ENCODE peak calls at places on chromosomes 16 and 17, in five cellular contexts. S is neuronal stem cell, D is trophoblast cell, Y is H9, V is IMR-90. A is an unnamed sample.

GRCh38 chr16:82694239-82694874 is 67.6 kb downstream of the CDH13 start:
- DNase-seq in S (no peak), Y (no peak), V (peak), D (no peak), A (peak)

GRCh38 chr16:35258381-35258780 is 1799.0 kb downstream of the TP53TG3F start:
- DNase-seq in V (no peak), Y (no peak), S (no peak), D (no peak), A (no peak)

GRCh38 chr17:16912021-16912962 is 59.6 kb downstream of the TNFRSF13B start:
- DNase-seq in D (no peak), Y (no peak), S (no peak), V (no peak), A (no peak)

GRCh38 chr16:89958068-89958467 is 9.5 kb downstream of the DEF8 start:
- DNase-seq in S (no peak), V (peak), D (peak), Y (peak), A (peak)

GRCh38 chr16:48054881-48055601 is 100.8 kb downstream of the ABCC12 start:
- DNase-seq in V (peak), Y (peak), S (peak), D (peak), A (peak)

GRCh38 chr17:30000755-30001257 is 59.4 kb downstream of the EFCAB5 start:
- DNase-seq in Y (no peak), D (no peak), V (peak), S (no peak), A (peak)

GRCh38 chr17:51703364-51704341 is 443.3 kb downstream of the UTP18 start:
- DNase-seq in Y (no peak), V (no peak), S (no peak), D (no peak), A (no peak)

GRCh38 chr17:27158390-27158789 is 135.5 kb upstream of the WSB1 start:
- DNase-seq in Y (no peak), S (no peak), D (no peak), V (no peak), A (no peak)

GRCh38 chr17:49577978-49578893 is 2.6 kb downstream of the NXPH3 start:
- DNase-seq in S (no peak), D (no peak), V (no peak), Y (no peak), A (no peak)

GRCh38 chr16:11546522-11547485 is 39.9 kb downstream of the LITAF start:
- DNase-seq in Y (no peak), D (no peak), V (peak), S (no peak), A (peak)

GRCh38 chr17:41324180-41325075 is 8.9 kb upstream of the KRTAP17-1 start:
- DNase-seq in D (peak), Y (peak), V (peak), S (peak), A (no peak)

GRCh38 chr17:35046740-35047283 is 16.7 kb downstream of the RFFL start:
- DNase-seq in D (peak), V (peak), Y (no peak), S (no peak), A (no peak)

GRCh38 chr16:88924834-88925539 is 52.0 kb downstream of the CBFA2T3 start:
- DNase-seq in V (peak), D (peak), Y (peak), S (no peak), A (peak)

GRCh38 chr17:9308069-9308468 is 267.6 kb downstream of the STX8 start:
- DNase-seq in D (peak), V (no peak), S (no peak), Y (peak), A (peak)

GRCh38 chr17:9306086-9306485 is 269.5 kb downstream of the STX8 start:
- DNase-seq in V (peak), S (no peak), Y (no peak), D (peak), A (peak)

GRCh38 chr17:9313346-9313745 is 262.3 kb downstream of the STX8 start:
- DNase-seq in Y (no peak), D (no peak), S (no peak), V (no peak), A (no peak)

GRCh38 chr17:9307313-9307998 is 268.2 kb downstream of the STX8 start:
- DNase-seq in S (no peak), Y (no peak), V (peak), D (peak), A (peak)

DNA sequence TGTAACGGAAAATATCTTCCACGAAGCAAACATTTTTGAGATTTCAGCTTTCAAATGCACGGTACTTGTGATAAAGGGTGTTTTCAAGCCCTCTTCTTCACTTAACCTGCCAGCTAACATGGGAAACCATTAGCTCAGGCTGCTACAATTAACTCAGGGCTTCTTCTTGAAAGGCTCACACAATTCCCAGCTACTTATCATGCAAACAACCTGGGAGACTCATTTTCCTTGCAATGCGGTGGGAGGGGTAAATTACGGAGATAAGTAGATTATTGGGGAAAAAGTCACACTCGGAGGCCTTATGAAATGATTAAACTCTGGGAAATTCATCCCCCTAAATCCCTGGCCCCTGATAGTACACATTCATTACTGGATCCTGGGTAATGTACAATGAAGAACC is 266.4 kb downstream of the STX8 start:
- DNase-seq in D (peak), V (no peak), Y (no peak), S (no peak), A (no peak)
- H3K4ac ChIP-seq in D (no peak), V (no peak), Y (no peak), S (no peak), A (no peak)

DNA sequence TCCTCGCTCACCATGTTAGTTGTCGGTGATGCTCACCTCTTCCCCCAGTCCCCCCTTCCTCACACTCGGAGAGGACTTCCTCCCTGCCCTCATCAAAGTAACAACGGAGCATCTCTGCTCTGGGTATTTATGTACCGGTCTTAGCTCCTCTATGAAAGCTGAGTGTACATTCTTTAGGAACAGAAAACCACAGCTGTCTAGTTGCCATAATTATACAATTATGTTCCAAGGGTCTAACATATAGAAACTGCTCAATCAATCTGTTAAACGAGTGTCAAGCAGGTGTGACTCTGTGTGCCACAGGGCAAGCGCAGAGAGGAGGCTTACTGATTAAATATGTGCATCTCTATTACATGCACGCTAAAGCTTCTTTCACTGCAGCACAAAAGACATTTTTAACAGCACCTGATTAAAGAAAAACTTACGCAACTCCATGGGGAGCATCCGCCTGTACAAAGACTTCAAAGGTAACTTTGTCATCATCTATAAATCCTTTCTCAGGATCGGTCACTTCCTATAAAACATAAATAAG is 37.8 kb downstream of the LITAFD start:
- DNase-seq in S (no peak), Y (no peak), V (no peak), D (no peak), A (no peak)
- H3K4ac ChIP-seq in S (no peak), Y (no peak), V (no peak), D (no peak), A (no peak)

DNA sequence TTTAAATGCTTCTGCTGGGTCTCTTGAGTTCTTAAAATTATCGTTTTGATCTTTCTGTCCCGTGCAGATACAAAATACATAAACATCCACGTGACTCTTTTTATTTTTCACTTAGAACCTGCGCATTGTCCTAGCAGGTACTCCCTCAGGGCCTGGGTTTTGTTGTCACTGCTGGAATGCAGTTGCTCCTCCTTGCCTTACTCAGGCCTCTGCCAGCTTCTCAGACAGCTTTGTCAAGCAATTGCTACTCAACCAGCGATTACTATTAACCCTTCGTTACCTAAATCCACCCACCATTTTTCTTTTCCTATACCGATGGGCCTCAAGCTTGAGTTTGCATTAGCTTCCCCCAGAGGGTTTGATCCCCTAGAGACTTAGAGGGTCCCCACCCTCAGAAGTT is 405.9 kb upstream of the RBFOX1 start:
- DNase-seq in S (no peak), V (no peak), D (peak), Y (peak), A (no peak)
- H3K4ac ChIP-seq in S (no peak), V (no peak), D (no peak), Y (no peak), A (no peak)

GRCh38 chr17:78316115-78316866 is 43.6 kb downstream of the SOCS3 start:
- DNase-seq in S (no peak), Y (peak), V (no peak), D (no peak), A (no peak)

GRCh38 chr17:78315355-78316114 is 44.3 kb downstream of the SOCS3 start:
- DNase-seq in Y (no peak), S (no peak), D (peak), V (peak), A (peak)

GRCh38 chr17:78318407-78318806 is 41.5 kb downstream of the SOCS3 start:
- DNase-seq in D (no peak), Y (no peak), V (no peak), S (no peak), A (no peak)

GRCh38 chr17:78317817-78318400 is 42.0 kb downstream of the SOCS3 start:
- DNase-seq in V (no peak), D (no peak), Y (no peak), S (no peak), A (no peak)

GRCh38 chr17:78316867-78317816 is 42.7 kb downstream of the SOCS3 start:
- DNase-seq in D (peak), Y (peak), V (peak), S (no peak), A (peak)
- H3K4ac ChIP-seq in D (no peak), Y (no peak), V (peak), S (no peak), A (peak)

GRCh38 chr16:2088759-2089358 is 41.1 kb downstream of the TSC2 start:
- DNase-seq in D (no peak), S (no peak), Y (no peak), V (no peak), A (no peak)
- H3K4ac ChIP-seq in D (no peak), S (peak), Y (no peak), V (no peak), A (no peak)

GRCh38 chr16:1441391-1441829 is 2.9 kb downstream of the CCDC154 start:
- DNase-seq in Y (no peak), S (no peak), V (no peak), D (no peak), A (no peak)

GRCh38 chr16:1437606-1438005 is 6.7 kb downstream of the PERCC1 start:
- DNase-seq in D (no peak), S (no peak), V (no peak), Y (no peak), A (no peak)

GRCh38 chr16:1436731-1437355 is 6.0 kb downstream of the PERCC1 start:
- DNase-seq in Y (no peak), V (no peak), D (no peak), S (no peak), A (no peak)

GRCh38 chr16:1438229-1439057 is 5.9 kb downstream of the CCDC154 start:
- DNase-seq in S (no peak), Y (no peak), V (no peak), D (no peak), A (no peak)

DNA sequence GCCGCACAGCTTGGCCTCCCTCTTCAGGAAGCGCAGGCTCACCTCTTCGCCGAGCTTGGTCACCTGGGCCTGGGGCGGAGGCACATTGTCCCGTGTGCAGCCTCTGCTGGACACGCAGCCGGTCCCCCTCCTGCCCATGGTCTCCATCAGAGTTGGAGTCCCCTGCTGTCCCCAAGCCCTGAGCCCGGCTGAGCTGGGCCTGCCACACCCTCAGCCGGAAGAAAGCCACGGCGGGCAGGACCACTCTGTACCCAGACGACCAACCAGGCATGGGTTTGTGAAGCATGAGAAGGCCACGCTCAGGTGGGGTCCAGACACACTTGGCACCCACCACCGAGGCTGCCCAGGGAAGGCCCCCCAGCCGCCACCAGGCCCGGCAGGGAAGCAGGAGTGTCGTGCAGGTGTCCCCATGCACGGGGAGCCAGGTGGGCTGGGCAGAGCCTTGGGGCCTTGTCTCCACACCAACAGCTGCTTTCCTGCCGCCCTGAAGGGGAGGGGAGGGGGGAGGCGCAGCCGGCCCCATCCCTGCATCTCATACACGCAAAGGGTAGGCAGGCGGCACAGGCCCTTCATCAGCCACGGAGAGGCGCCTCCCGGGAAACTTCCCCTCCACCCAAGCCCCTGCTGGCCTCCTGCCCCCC is 5.2 kb downstream of the CCDC154 start:
- DNase-seq in S (no peak), V (no peak), Y (no peak), D (no peak), A (no peak)
- H3K4ac ChIP-seq in S (no peak), V (no peak), Y (no peak), D (no peak), A (no peak)

DNA sequence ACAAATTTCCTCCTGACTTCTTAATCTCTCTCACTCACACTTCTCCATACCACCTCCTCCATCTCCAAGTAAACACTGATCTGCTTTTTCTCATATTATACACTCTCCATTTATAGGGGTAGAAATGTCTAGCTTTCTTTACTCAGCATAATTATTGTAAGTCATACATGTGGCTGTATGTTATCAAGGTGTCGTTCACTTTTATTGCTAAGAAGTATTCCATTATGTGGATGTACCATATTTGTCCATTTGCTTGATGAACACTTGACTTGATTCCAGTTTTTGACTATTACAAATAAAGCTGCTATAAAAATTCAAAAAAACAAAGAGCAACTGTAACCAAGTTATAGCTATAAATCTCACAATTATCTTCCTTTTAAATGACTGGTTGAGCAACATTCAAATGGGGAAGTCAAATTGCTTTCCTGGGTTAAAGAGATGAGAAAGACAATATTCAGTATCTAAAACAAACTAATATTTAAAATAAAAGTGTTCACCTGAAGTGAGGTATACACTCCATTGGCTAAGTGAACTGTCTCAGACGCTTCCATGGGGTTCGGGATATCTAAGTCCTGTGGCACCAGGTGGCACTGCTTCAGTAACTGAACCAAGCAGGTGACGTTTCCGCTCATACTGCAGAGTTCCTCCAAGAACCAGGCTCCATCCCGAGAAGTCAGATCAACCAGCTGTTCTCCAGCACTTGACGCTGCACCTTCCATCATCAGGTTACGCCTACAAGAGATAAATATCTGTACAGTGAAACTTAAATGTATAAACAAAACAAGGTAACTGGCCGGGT is 32.6 kb upstream of the ARL6IP1 start:
- DNase-seq in Y (no peak), V (no peak), S (no peak), D (no peak), A (no peak)
- H3K4ac ChIP-seq in Y (no peak), V (no peak), S (no peak), D (no peak), A (no peak)